ENCODE peak calls at places on chromosome 17, in nine cellular contexts. I is NCI-H345; R is prostate gland; Y is activated CD4-positive, alpha-beta T cell treated with anti-CD3 and anti-CD28 coated beads for 24 hours; D is posterior cingulate gyrus; X is adipocyte; C is fibroblast of the aortic adventitia; K is dermis blood vessel endothelial cell; A is HCEC 1CT. J is an unnamed sample.

GRCh38 chr17:20999841-21000532 is 42.8 kb downstream of the USP22 start:
- DNase-seq in K (no peak), Y (no peak), R (peak; percentile 84), C (no peak), X (no peak), A (no peak), I (no peak), D (no peak), J (no peak)

GRCh38 chr17:79597040-79597439 is 13.8 kb downstream of the RBFOX3 start:
- DNase-seq in D (no peak), R (no peak), I (no peak), Y (no peak), K (no peak), A (no peak), C (no peak), X (no peak), J (no peak)

GRCh38 chr17:75032896-75033294 is 13.9 kb downstream of the ATP5PD start:
- DNase-seq in Y (no peak), D (no peak), I (peak; percentile 39), C (peak; percentile 29), R (no peak), A (no peak), X (peak; percentile 43), K (peak; percentile 60), J (no peak)

GRCh38 chr17:70089513-70090148 is 14.6 kb downstream of the KCNJ16 start:
- DNase-seq in I (no peak), X (no peak), Y (no peak), R (peak; percentile 8), C (no peak), D (no peak), A (no peak), K (no peak), J (no peak)

GRCh38 chr17:31374083-31374447 is 17.4 kb upstream of the RAB11FIP4 start:
- DNase-seq in R (no peak), A (no peak), X (no peak), C (no peak), K (no peak), I (no peak), D (no peak), Y (no peak), J (no peak)

GRCh38 chr17:48995332-48995870 is 1.8 kb upstream of the IGF2BP1 start:
- DNase-seq in C (no peak), K (no peak), R (no peak), X (no peak), A (no peak), I (no peak), Y (no peak), D (no peak), J (no peak)

GRCh38 chr17:76597156-76598003 is 11.7 kb upstream of the ST6GALNAC2 start:
- DNase-seq in K (no peak), C (no peak), D (no peak), Y (no peak), X (no peak), A (no peak), I (peak; percentile 95), R (peak; percentile 79), J (no peak)

GRCh38 chr17:31559647-31560501 is 168.4 kb downstream of the RAB11FIP4 start:
- DNase-seq in A (peak; percentile 17), D (no peak), K (peak; percentile 60), R (no peak), C (no peak), I (no peak), X (peak; percentile 44), Y (no peak), J (peak; percentile 45)

GRCh38 chr17:64448665-64449512 is at the start of gene MILR1:
- DNase-seq in X (peak; percentile 79), I (no peak), C (peak; percentile 91), A (peak; percentile 90), K (peak; percentile 85), D (no peak), Y (no peak), R (no peak), J (peak; percentile 84)

GRCh38 chr17:562174-562573 is 152.5 kb downstream of the VPS53 start:
- DNase-seq in C (no peak), Y (no peak), I (no peak), K (peak; percentile 97), X (no peak), A (no peak), D (no peak), R (no peak), J (no peak)

GRCh38 chr17:37111329-37111728 is 162.6 kb downstream of the AATF start:
- DNase-seq in X (no peak), C (no peak), R (no peak), Y (no peak), K (no peak), A (no peak), I (no peak), D (no peak), J (no peak)

GRCh38 chr17:56587298-56587697 is 6.2 kb upstream of the NOG start:
- DNase-seq in K (no peak), A (no peak), D (no peak), I (no peak), C (no peak), X (no peak), R (no peak), Y (no peak), J (no peak)

GRCh38 chr17:61409301-61410099 is 9.9 kb downstream of the TBX2 start:
- DNase-seq in K (peak; percentile 69), A (peak; percentile 69), X (peak; percentile 94), R (peak; percentile 56), D (no peak), I (peak; percentile 44), C (peak; percentile 73), Y (no peak), J (peak; percentile 96)

GRCh38 chr17:79791354-79792123 is 5.3 kb downstream of the CBX8 start:
- DNase-seq in K (no peak), R (no peak), A (no peak), Y (no peak), I (no peak), D (no peak), C (no peak), X (no peak), J (no peak)

GRCh38 chr17:57662644-57663308 is 82.3 kb downstream of the CCDC182 start:
- DNase-seq in Y (no peak), R (peak; percentile 76), D (peak; percentile 99), X (peak; percentile 99), I (peak; percentile 94), K (peak; percentile 97), C (peak; percentile 97), A (peak; percentile 99), J (peak; percentile 99)

GRCh38 chr17:2393954-2394749 is 6.7 kb downstream of the MNT start:
- DNase-seq in C (no peak), K (no peak), I (no peak), X (no peak), D (no peak), A (no peak), R (no peak), Y (no peak), J (no peak)

GRCh38 chr17:39737761-39738567 is at the start of gene GRB7:
- DNase-seq in X (no peak), I (peak; percentile 88), Y (no peak), K (no peak), C (no peak), R (peak; percentile 90), D (no peak), A (no peak), J (no peak)

GRCh38 chr17:58382108-58382884 is 30.3 kb upstream of the SUPT4H1 start:
- DNase-seq in I (no peak), X (no peak), R (no peak), K (no peak), C (no peak), D (no peak), A (no peak), Y (no peak), J (no peak)

GRCh38 chr17:45406107-45406506 is 26.6 kb downstream of the ARHGAP27 start:
- DNase-seq in X (no peak), R (no peak), A (no peak), Y (no peak), D (no peak), C (no peak), I (no peak), K (no peak), J (no peak)

GRCh38 chr17:63455417-63455816 is 9.3 kb upstream of the CYB561 start:
- DNase-seq in I (no peak), Y (no peak), D (no peak), A (no peak), R (no peak), K (peak; percentile 29), C (no peak), X (no peak), J (peak; percentile 34)

GRCh38 chr17:7133424-7133823 is 18.8 kb upstream of the ASGR2 start:
- DNase-seq in Y (peak; percentile 22), A (no peak), R (no peak), C (no peak), I (no peak), D (no peak), K (peak; percentile 54), X (peak; percentile 32), J (peak; percentile 32)

GRCh38 chr17:44069974-44070454 is 521 bp upstream of the G6PC3 start:
- DNase-seq in K (no peak), D (no peak), Y (no peak), R (no peak), C (peak; percentile 11), I (no peak), X (peak; percentile 36), A (peak; percentile 26), J (peak; percentile 36)

GRCh38 chr17:17957584-17957916 is 14.7 kb downstream of the TOM1L2 start:
- DNase-seq in K (no peak), C (no peak), X (no peak), Y (no peak), A (no peak), D (no peak), R (no peak), I (no peak), J (no peak)

GRCh38 chr17:17110520-17110919 is 68.3 kb downstream of the MPRIP start:
- DNase-seq in K (no peak), Y (no peak), R (no peak), I (no peak), A (no peak), D (no peak), X (no peak), C (no peak), J (no peak)

GRCh38 chr17:60163108-60163784 is 13.5 kb downstream of the CA4 start:
- DNase-seq in D (no peak), X (no peak), I (no peak), R (no peak), K (no peak), A (no peak), Y (no peak), C (no peak), J (no peak)

GRCh38 chr17:48629411-48629759 is 3.2 kb upstream of the HOXB9 start:
- DNase-seq in R (no peak), I (no peak), X (no peak), D (no peak), K (no peak), C (no peak), Y (no peak), A (no peak), J (no peak)

GRCh38 chr17:19398301-19399181 is 11.6 kb upstream of the MFAP4 start:
- DNase-seq in I (peak; percentile 59), K (peak; percentile 86), D (no peak), A (peak; percentile 83), C (peak; percentile 49), Y (no peak), R (no peak), X (peak; percentile 28), J (peak; percentile 36)

GRCh38 chr17:63774141-63774981 is at the start of gene DDX42:
- DNase-seq in Y (no peak), A (peak; percentile 68), X (peak; percentile 77), I (no peak), K (peak; percentile 76), D (peak; percentile 83), C (peak; percentile 52), R (peak; percentile 86), J (peak; percentile 64)

GRCh38 chr17:73952136-73952497 is 251.4 kb upstream of the RPL38 start:
- DNase-seq in D (peak; percentile 19), C (no peak), I (no peak), A (no peak), X (no peak), R (no peak), K (no peak), Y (no peak), J (no peak)